ENCODE peak calls at places on chromosomes 13 and 19, in nine cellular contexts. O, G, R, B, Y, I, L, V and Z are unnamed samples.

GRCh38 chr19:23222998-23223652 is 27.1 kb downstream of the ZNF724 start:
- DNase-seq in O (no peak), G (no peak), R (no peak), B (no peak), Y (no peak), I (no peak), L (no peak), V (no peak), Z (no peak)

GRCh38 chr13:86870388-86870966 is 800.7 kb upstream of the SLITRK5 start:
- DNase-seq in O (no peak), G (no peak), R (no peak), B (no peak), Y (no peak), I (no peak), L (no peak), V (no peak), Z (peak)

GRCh38 chr13:113383089-113383488 is 19.2 kb upstream of the GRTP1 start:
- DNase-seq in O (no peak), G (no peak), R (no peak), B (no peak), Y (no peak), I (no peak), L (no peak), V (no peak), Z (no peak)

GRCh38 chr19:35746087-35746462 is 624 bp downstream of the PSENEN start:
- DNase-seq in O (no peak), G (no peak), R (no peak), B (no peak), Y (no peak), I (no peak), L (no peak), V (no peak), Z (no peak)

GRCh38 chr13:50241479-50241878 is 226.2 kb downstream of the KCNRG start:
- DNase-seq in O (no peak), G (no peak), R (no peak), B (no peak), Y (no peak), I (no peak), L (no peak), V (no peak), Z (no peak)

GRCh38 chr19:13089139-13089856 is 13.4 kb downstream of the LYL1 start:
- DNase-seq in O (no peak), G (no peak), R (peak), B (no peak), Y (peak), I (no peak), L (no peak), V (no peak), Z (peak)

GRCh38 chr19:55353803-55354697 is 469 bp downstream of the COX6B2 start:
- DNase-seq in O (peak), G (peak), R (peak), B (peak), Y (peak), I (no peak), L (peak), V (peak), Z (peak)

GRCh38 chr13:20994441-20994821 is 67.0 kb downstream of the LATS2 start:
- DNase-seq in O (no peak), G (no peak), R (no peak), B (no peak), Y (no peak), I (no peak), L (no peak), V (no peak), Z (no peak)

GRCh38 chr13:75530536-75530935 is 7.1 kb downstream of the COMMD6 start:
- DNase-seq in O (no peak), G (no peak), R (no peak), B (no peak), Y (no peak), I (no peak), L (no peak), V (no peak), Z (no peak)

GRCh38 chr19:42270346-42271044 is 1.4 kb downstream of the CIC start:
- DNase-seq in O (peak), G (peak), R (peak), B (peak), Y (no peak), I (no peak), L (peak), V (peak), Z (peak)

GRCh38 chr19:41323023-41323422 is 13.1 kb downstream of the CCDC97 start:
- DNase-seq in O (no peak), G (peak), R (peak), B (no peak), Y (no peak), I (peak), L (no peak), V (peak), Z (no peak)

GRCh38 chr13:99422556-99423220 is 78.6 kb upstream of the TM9SF2 start:
- DNase-seq in O (no peak), G (no peak), R (no peak), B (no peak), Y (no peak), I (no peak), L (no peak), V (no peak), Z (no peak)

GRCh38 chr13:24215732-24216131 is 55.2 kb downstream of the SPATA13 start:
- DNase-seq in O (peak), G (no peak), R (peak), B (no peak), Y (no peak), I (no peak), L (no peak), V (peak), Z (no peak)

GRCh38 chr19:13825489-13826475 is 30.5 kb downstream of the ZSWIM4 start:
- DNase-seq in O (no peak), G (no peak), R (no peak), B (no peak), Y (no peak), I (no peak), L (no peak), V (no peak), Z (no peak)

GRCh38 chr19:1475751-1476437 is 3.1 kb downstream of the C19orf25 start:
- DNase-seq in O (no peak), G (no peak), R (no peak), B (no peak), Y (no peak), I (no peak), L (no peak), V (no peak), Z (no peak)

GRCh38 chr19:16024266-16025107 is 51.8 kb upstream of the TPM4 start:
- DNase-seq in O (no peak), G (no peak), R (no peak), B (no peak), Y (no peak), I (no peak), L (no peak), V (no peak), Z (no peak)

GRCh38 chr19:30286378-30286777 is 85.8 kb upstream of the ZNF536 start:
- DNase-seq in O (no peak), G (no peak), R (no peak), B (no peak), Y (no peak), I (no peak), L (no peak), V (no peak), Z (no peak)

GRCh38 chr19:54430306-54431254 is 15.3 kb downstream of the TTYH1 start:
- DNase-seq in O (peak), G (no peak), R (peak), B (no peak), Y (no peak), I (no peak), L (no peak), V (peak), Z (no peak)

GRCh38 chr13:31437975-31438374 is 238.2 kb downstream of the B3GLCT start:
- DNase-seq in O (no peak), G (no peak), R (no peak), B (no peak), Y (no peak), I (no peak), L (no peak), V (no peak), Z (peak)

GRCh38 chr19:35075202-35076025 is 33.9 kb downstream of the HPN start:
- DNase-seq in O (no peak), G (no peak), R (no peak), B (no peak), Y (no peak), I (no peak), L (no peak), V (no peak), Z (no peak)

GRCh38 chr13:112757759-112758086 is 67.9 kb downstream of the ATP11A start:
- DNase-seq in O (no peak), G (no peak), R (no peak), B (no peak), Y (no peak), I (no peak), L (no peak), V (no peak), Z (no peak)

GRCh38 chr19:35437152-35437951 is 10.7 kb upstream of the FFAR2 start:
- DNase-seq in O (no peak), G (no peak), R (no peak), B (peak), Y (no peak), I (no peak), L (no peak), V (no peak), Z (no peak)

GRCh38 chr13:112761701-112762689 is 72.2 kb downstream of the ATP11A start:
- DNase-seq in O (no peak), G (peak), R (no peak), B (no peak), Y (no peak), I (no peak), L (no peak), V (no peak), Z (no peak)

GRCh38 chr19:43618921-43619261 is 538 bp downstream of the ZNF428 start:
- DNase-seq in O (no peak), G (no peak), R (no peak), B (peak), Y (peak), I (no peak), L (no peak), V (no peak), Z (peak)

GRCh38 chr13:111043575-111043982 is 71.5 kb upstream of the ARHGEF7 start:
- DNase-seq in O (no peak), G (peak), R (no peak), B (no peak), Y (no peak), I (no peak), L (no peak), V (peak), Z (peak)

GRCh38 chr13:25683056-25683455 is 311.3 kb downstream of the ATP8A2 start:
- DNase-seq in O (no peak), G (no peak), R (no peak), B (no peak), Y (no peak), I (no peak), L (no peak), V (no peak), Z (no peak)

GRCh38 chr19:51450730-51451307 is 7.4 kb downstream of the SIGLEC8 start:
- DNase-seq in O (no peak), G (no peak), R (no peak), B (no peak), Y (no peak), I (no peak), L (no peak), V (no peak), Z (no peak)

GRCh38 chr13:55999709-56000108 is 1141.0 kb upstream of the PRR20A start:
- DNase-seq in O (no peak), G (no peak), R (no peak), B (no peak), Y (no peak), I (no peak), L (no peak), V (no peak), Z (no peak)

GRCh38 chr19:45251452-45252354 is 632 bp downstream of the MARK4 start:
- DNase-seq in O (peak), G (no peak), R (peak), B (no peak), Y (no peak), I (no peak), L (no peak), V (no peak), Z (peak)

GRCh38 chr13:76383671-76384461 is 502.3 kb downstream of the KCTD12 start:
- DNase-seq in O (no peak), G (no peak), R (no peak), B (peak), Y (no peak), I (peak), L (no peak), V (peak), Z (no peak)

GRCh38 chr13:97067342-97067895 is 73.1 kb upstream of the OXGR1 start:
- DNase-seq in O (no peak), G (no peak), R (no peak), B (no peak), Y (no peak), I (no peak), L (no peak), V (no peak), Z (no peak)

GRCh38 chr13:104616990-104617389 is 1550.8 kb upstream of the SLC10A2 start:
- DNase-seq in O (no peak), G (no peak), R (no peak), B (no peak), Y (no peak), I (no peak), L (no peak), V (no peak), Z (peak)

GRCh38 chr13:48562296-48563066 is 29.6 kb upstream of the RCBTB2 start:
- DNase-seq in O (no peak), G (no peak), R (no peak), B (no peak), Y (no peak), I (no peak), L (peak), V (no peak), Z (peak)

GRCh38 chr13:97161832-97162231 is 60.3 kb upstream of the MBNL2 start:
- DNase-seq in O (no peak), G (no peak), R (no peak), B (no peak), Y (no peak), I (no peak), L (no peak), V (no peak), Z (no peak)

GRCh38 chr13:100209857-100210580 is 121.1 kb downstream of the PCCA start:
- DNase-seq in O (no peak), G (no peak), R (no peak), B (no peak), Y (no peak), I (no peak), L (no peak), V (no peak), Z (no peak)

GRCh38 chr19:29873024-29873800 is 61.4 kb downstream of the CCNE1 start:
- DNase-seq in O (peak), G (peak), R (peak), B (peak), Y (peak), I (no peak), L (peak), V (peak), Z (peak)

GRCh38 chr19:50723735-50724521 is 764 bp downstream of the CLEC11A start:
- DNase-seq in O (no peak), G (no peak), R (peak), B (no peak), Y (no peak), I (no peak), L (no peak), V (no peak), Z (no peak)

GRCh38 chr13:106468948-106469590 is 66.4 kb downstream of the EFNB2 start:
- DNase-seq in O (no peak), G (no peak), R (no peak), B (no peak), Y (no peak), I (no peak), L (no peak), V (no peak), Z (no peak)

DNA sequence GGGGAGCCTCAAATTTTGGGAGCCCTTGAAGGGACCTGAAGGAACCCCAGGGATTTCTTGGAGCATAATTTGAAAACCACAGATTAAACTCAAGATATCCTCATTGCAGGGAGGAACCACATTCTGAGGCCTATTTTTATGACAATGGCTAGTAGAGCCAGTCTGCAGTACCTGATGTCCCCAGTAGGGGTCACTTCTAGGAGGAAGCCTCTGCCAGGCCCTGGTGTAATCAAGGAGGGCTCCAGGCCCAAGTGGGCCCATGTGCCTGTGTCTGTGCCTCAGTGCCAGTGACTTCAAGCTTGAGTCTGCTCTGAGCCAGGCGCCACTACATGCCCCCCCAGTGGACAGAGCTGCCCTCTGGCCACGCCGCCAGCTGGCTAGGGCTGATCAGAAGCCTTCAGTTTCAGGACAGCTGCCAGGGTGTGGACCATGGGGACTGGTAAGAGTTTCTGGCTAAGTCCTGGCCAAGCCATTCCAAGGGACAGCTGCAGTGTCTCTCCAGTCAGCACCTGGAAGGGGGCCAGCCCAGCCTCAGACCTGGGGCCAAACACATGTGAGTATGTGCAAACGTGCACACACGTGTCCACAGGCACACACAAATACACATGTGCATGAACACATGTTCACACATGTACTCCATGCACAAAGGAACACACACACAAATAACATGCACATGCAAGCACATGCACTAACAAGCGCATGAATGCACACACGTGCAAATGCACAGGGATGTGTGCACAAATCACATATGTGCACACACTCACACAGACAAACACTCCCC is 20.5 kb upstream of the SLC7A10 start:
- DNase-seq in O (no peak), G (no peak), R (no peak), B (no peak), Y (no peak), I (no peak), L (no peak), V (no peak), Z (peak)
- TF ChIP-seq CTCF in O (peak), G (peak), R (no peak), B (peak), Y (peak), I (peak), L (no peak), V (peak), Z (peak)

GRCh38 chr13:29427937-29428309 is 167.6 kb downstream of the SLC7A1 start:
- DNase-seq in O (no peak), G (no peak), R (no peak), B (no peak), Y (no peak), I (no peak), L (no peak), V (no peak), Z (no peak)
- H3K4me3 ChIP-seq in O (no peak), G (peak), R (peak), B (no peak), Y (peak), I (peak), L (no peak), V (peak), Z (no peak)

GRCh38 chr13:52070929-52071523 is 46.5 kb downstream of the UTP14C start:
- DNase-seq in O (no peak), G (no peak), R (no peak), B (no peak), Y (no peak), I (no peak), L (no peak), V (no peak), Z (peak)
- TF ChIP-seq CTCF in O (no peak), G (no peak), R (no peak), B (no peak), Y (no peak), I (no peak), L (no peak), V (peak), Z (no peak)

DNA sequence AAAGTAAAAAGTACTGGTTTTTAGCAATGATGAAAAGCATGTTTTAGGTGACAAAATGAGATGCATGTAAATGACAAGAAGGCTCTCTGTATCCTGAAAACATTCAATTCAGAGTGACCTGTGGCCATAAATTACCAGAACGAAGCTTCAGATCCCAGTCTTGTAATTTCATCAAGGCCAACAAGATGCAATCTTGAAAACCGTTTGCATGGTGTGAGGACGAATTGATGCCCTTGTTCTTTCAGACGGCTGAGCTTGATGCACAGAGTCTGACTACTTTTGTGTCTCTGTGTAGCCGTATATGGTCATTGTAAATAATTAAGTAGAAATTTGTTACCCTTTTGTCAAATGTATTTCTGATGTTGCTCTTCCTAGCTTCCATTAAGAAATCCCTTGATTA is 125.7 kb upstream of the PCDH9 start:
- DNase-seq in O (no peak), G (no peak), R (no peak), B (no peak), Y (no peak), I (no peak), L (no peak), V (no peak), Z (no peak)
- H3K4me3 ChIP-seq in O (no peak), G (no peak), R (no peak), B (no peak), Y (no peak), I (no peak), L (no peak), V (no peak), Z (no peak)

DNA sequence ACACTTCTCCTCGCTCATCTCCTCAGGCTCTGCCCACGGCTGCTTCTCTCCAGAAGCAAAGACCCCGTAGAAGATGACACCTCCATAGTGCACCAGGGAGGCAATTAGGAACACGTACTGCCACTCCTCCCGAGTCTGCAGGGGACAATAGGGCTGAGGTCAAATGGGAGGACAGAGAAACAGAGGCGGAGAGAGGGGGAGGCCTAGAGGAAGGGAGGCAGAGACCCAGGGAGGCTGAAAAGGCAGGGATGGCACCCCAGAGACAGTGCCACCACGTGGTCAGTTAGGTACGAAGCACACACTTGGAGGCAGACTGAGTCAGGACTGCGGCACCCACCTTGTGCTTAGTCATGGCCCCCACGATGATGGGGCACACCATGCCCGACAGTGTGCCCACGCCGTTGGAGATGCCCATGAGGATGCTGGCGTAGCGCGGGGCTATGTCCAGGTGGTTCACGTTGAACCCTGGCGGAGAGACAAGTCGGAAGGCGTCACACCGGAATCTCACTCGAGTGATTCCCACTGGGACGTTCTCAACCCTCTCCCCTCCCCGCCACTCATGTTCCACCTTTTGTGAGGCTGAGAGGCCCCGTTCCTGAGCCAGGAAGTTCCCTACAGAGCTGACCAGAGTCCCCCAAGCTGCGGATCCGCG is 5.6 kb downstream of the GFY start:
- DNase-seq in O (no peak), G (no peak), R (no peak), B (no peak), Y (no peak), I (no peak), L (no peak), V (no peak), Z (no peak)
- TF ChIP-seq CTCF in O (no peak), G (no peak), R (no peak), B (no peak), Y (peak), I (peak), L (peak), V (no peak), Z (peak)